ENCODE peak calls at places on chromosomes 5 and 9, in eight cellular contexts. M is NCI-H1694 treated with DMSO at 0.1 percent for 48 hours; H is T-helper 2 cell; F is M059J; A is astrocyte; R is AG09309; T is CD4-positive, alpha-beta memory T cell; E is stimulated activated CD4-positive, alpha-beta T cell treated with anti-CD3 and anti-CD28 coated beads, Interleukin-1b, Interleukin-23, amount 100 ng/mL, for 48 hours. B is an unnamed sample.

GRCh38 chr9:136679431-136679941 is 7.8 kb downstream of the AGPAT2 start:
- DNase-seq in M (no peak), H (no peak), F (no peak), A (no peak), R (no peak), T (no peak), E (no peak), B (peak)

GRCh38 chr5:1642221-1642620 is 118.5 kb upstream of the LPCAT1 start:
- DNase-seq in M (no peak), H (no peak), F (no peak), A (no peak), R (no peak), T (no peak), E (no peak), B (no peak)

GRCh38 chr5:37272564-37272963 is 23.4 kb upstream of the CPLANE1 start:
- DNase-seq in M (no peak), H (no peak), F (peak), A (peak), R (no peak), T (no peak), E (no peak), B (no peak)

GRCh38 chr9:100098887-100099721 is at the start of the genes ERP44 and INVS:
- DNase-seq in M (peak), H (peak), F (peak), A (peak), R (peak), T (peak), E (peak), B (peak)

GRCh38 chr5:113264061-113264460 is 170.7 kb downstream of the TSSK1B start:
- DNase-seq in M (no peak), H (no peak), F (no peak), A (peak), R (no peak), T (no peak), E (no peak), B (no peak)

GRCh38 chr5:80216753-80217596 is 38.9 kb downstream of the SERINC5 start:
- DNase-seq in M (peak), H (no peak), F (peak), A (no peak), R (no peak), T (no peak), E (peak), B (no peak)

GRCh38 chr9:91557352-91557751 is 133.7 kb upstream of the NFIL3 start:
- DNase-seq in M (no peak), H (no peak), F (no peak), A (no peak), R (no peak), T (no peak), E (no peak), B (no peak)

GRCh38 chr5:172479034-172479783 is 24.9 kb upstream of the SH3PXD2B start:
- DNase-seq in M (peak), H (peak), F (peak), A (peak), R (peak), T (peak), E (peak), B (peak)

GRCh38 chr5:66945389-66946349 is 250.9 kb downstream of the CD180 start:
- DNase-seq in M (no peak), H (no peak), F (peak), A (no peak), R (no peak), T (no peak), E (peak), B (no peak)

GRCh38 chr5:170427672-170428236 is 38.6 kb upstream of the KCNMB1 start:
- DNase-seq in M (peak), H (no peak), F (no peak), A (no peak), R (no peak), T (no peak), E (no peak), B (no peak)

GRCh38 chr9:83451308-83451707 is 86.9 kb downstream of the FRMD3 start:
- DNase-seq in M (no peak), H (no peak), F (peak), A (no peak), R (no peak), T (no peak), E (no peak), B (no peak)